ENCODE peak calls at places on chromosomes 12 and 14, in four cellular contexts. I, T, A and Z are unnamed samples.

GRCh38 chr14:56487090-56487667 is 92.4 kb upstream of the TMEM260 start:
- DNase-seq in I (peak), T (no peak), A (no peak), Z (peak)

GRCh38 chr14:91830777-91831176 is 36.6 kb downstream of the TC2N start:
- DNase-seq in I (peak), T (peak), A (no peak), Z (no peak)

GRCh38 chr12:19220205-19220604 is 90.7 kb downstream of the PLEKHA5 start:
- DNase-seq in I (no peak), T (no peak), A (no peak), Z (peak)

GRCh38 chr12:67362526-67362925 is 93.4 kb downstream of the CAND1 start:
- DNase-seq in I (no peak), T (no peak), A (no peak), Z (no peak)

GRCh38 chr14:62824086-62824485 is 221.2 kb downstream of the KCNH5 start:
- DNase-seq in I (no peak), T (no peak), A (no peak), Z (peak)

GRCh38 chr14:105498430-105499255 is 7.6 kb downstream of the TEDC1 start:
- DNase-seq in I (no peak), T (peak), A (no peak), Z (no peak)

GRCh38 chr12:48176417-48176751 is 7.1 kb upstream of the CCDC184 start:
- DNase-seq in I (no peak), T (no peak), A (no peak), Z (no peak)

GRCh38 chr12:113088971-113089756 is 32.6 kb downstream of the DTX1 start:
- DNase-seq in I (no peak), T (no peak), A (no peak), Z (no peak)

GRCh38 chr14:66939409-66939808 is 249.8 kb upstream of the GARIN2 start:
- DNase-seq in I (peak), T (no peak), A (no peak), Z (no peak)

GRCh38 chr12:85781751-85782150 is 54.5 kb downstream of the RASSF9 start:
- DNase-seq in I (no peak), T (no peak), A (no peak), Z (no peak)

GRCh38 chr14:57066463-57066862 is 202.2 kb downstream of the EXOC5 start:
- DNase-seq in I (no peak), T (no peak), A (no peak), Z (no peak)

GRCh38 chr12:92155733-92156132 is 10.1 kb upstream of the BTG1 start:
- DNase-seq in I (no peak), T (no peak), A (no peak), Z (peak)

GRCh38 chr12:4164591-4165558 is 108.7 kb upstream of the CCND2 start:
- DNase-seq in I (peak), T (peak), A (peak), Z (peak)

GRCh38 chr14:104776961-104777807 is 18.4 kb downstream of the AKT1 start:
- DNase-seq in I (no peak), T (no peak), A (peak), Z (no peak)

GRCh38 chr12:22228022-22228875 is 106.3 kb downstream of the ST8SIA1 start:
- DNase-seq in I (no peak), T (no peak), A (no peak), Z (peak)

GRCh38 chr12:53057816-53058500 is 8.1 kb downstream of the TNS2 start:
- DNase-seq in I (no peak), T (no peak), A (no peak), Z (no peak)

GRCh38 chr14:78170203-78170602 is at the start of gene NRXN3:
- DNase-seq in I (peak), T (peak), A (peak), Z (no peak)

GRCh38 chr14:58637391-58638230 is at the start of gene DACT1:
- DNase-seq in I (peak), T (peak), A (peak), Z (peak)

GRCh38 chr12:57049047-57049446 is 882 bp downstream of the MYO1A start:
- DNase-seq in I (no peak), T (no peak), A (no peak), Z (no peak)
- H4K5ac ChIP-seq in I (no peak), T (no peak), A (no peak), Z (no peak)

DNA sequence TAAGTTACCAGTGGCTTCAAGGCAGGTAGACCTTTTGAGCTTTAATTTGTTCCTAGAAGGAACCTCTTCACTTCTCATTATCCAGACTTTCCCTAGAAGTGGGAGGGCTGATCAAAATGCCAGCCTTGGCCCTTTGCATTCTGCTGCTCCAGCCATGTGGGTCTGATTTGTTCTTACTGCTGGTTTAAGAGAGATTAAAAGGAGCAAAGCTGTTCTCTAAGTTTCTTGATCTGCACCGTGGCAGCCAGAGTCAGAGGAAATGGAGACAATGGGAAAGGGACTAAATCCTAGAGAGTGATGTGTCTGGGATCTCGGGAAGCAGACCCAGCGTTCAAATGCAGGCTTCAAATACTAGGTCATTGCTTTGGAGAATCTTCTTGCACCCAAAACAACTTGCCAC is 759.7 kb downstream of the DIO2 start:
- DNase-seq in I (no peak), T (no peak), A (no peak), Z (no peak)
- H4K5ac ChIP-seq in I (no peak), T (no peak), A (no peak), Z (no peak)

GRCh38 chr12:116626153-116626552 is 67.0 kb downstream of the MAP1LC3B2 start:
- DNase-seq in I (no peak), T (no peak), A (no peak), Z (no peak)
- H4K5ac ChIP-seq in I (no peak), T (no peak), A (no peak), Z (no peak)

GRCh38 chr12:41680155-41680554 is 464.5 kb downstream of the GXYLT1 start:
- DNase-seq in I (no peak), T (no peak), A (no peak), Z (no peak)
- H4K5ac ChIP-seq in I (no peak), T (no peak), A (no peak), Z (no peak)

GRCh38 chr12:115147916-115148315 is 463.9 kb upstream of the TBX3 start:
- DNase-seq in I (no peak), T (no peak), A (no peak), Z (peak)
- H4K5ac ChIP-seq in I (no peak), T (no peak), A (no peak), Z (no peak)

GRCh38 chr14:20306079-20306423 is 300 bp upstream of the TTC5 start:
- DNase-seq in I (no peak), T (no peak), A (no peak), Z (no peak)
- H4K5ac ChIP-seq in I (no peak), T (no peak), A (no peak), Z (no peak)

GRCh38 chr12:109269428-109269827 is 39.7 kb downstream of the FOXN4 start:
- DNase-seq in I (no peak), T (no peak), A (no peak), Z (no peak)
- H4K5ac ChIP-seq in I (no peak), T (no peak), A (no peak), Z (no peak)

GRCh38 chr12:26334621-26335124 is 139.3 kb downstream of the SSPN start:
- DNase-seq in I (no peak), T (no peak), A (no peak), Z (no peak)

GRCh38 chr12:26327975-26328635 is 132.7 kb downstream of the SSPN start:
- DNase-seq in I (no peak), T (no peak), A (no peak), Z (no peak)

GRCh38 chr12:26331960-26332359 is 136.6 kb downstream of the SSPN start:
- DNase-seq in I (no peak), T (no peak), A (no peak), Z (no peak)
- H4K5ac ChIP-seq in I (no peak), T (no peak), A (no peak), Z (no peak)